ENCODE peak calls at places on chromosomes 12 and 14, in seven cellular contexts. G, H, V, B, O, Z and X are unnamed samples.

GRCh38 chr14:105532735-105533141 is 6.4 kb downstream of the TMEM121 start:
- DNase-seq in G (no peak), H (no peak), V (no peak), B (peak), O (peak), Z (peak), X (no peak)

GRCh38 chr14:75016815-75017214 is 14.1 kb downstream of the EIF2B2 start:
- DNase-seq in G (no peak), H (no peak), V (no peak), B (no peak), O (no peak), Z (no peak), X (no peak)

GRCh38 chr14:86541969-86542368 is 1012.0 kb downstream of the FLRT2 start:
- DNase-seq in G (no peak), H (no peak), V (no peak), B (no peak), O (no peak), Z (no peak), X (no peak)

GRCh38 chr12:27382126-27382795 is 49.6 kb downstream of the BMAL2 start:
- DNase-seq in G (no peak), H (peak), V (no peak), B (no peak), O (peak), Z (no peak), X (no peak)

GRCh38 chr12:52203126-52203921 is 11.5 kb upstream of the KRT80 start:
- DNase-seq in G (no peak), H (peak), V (peak), B (peak), O (no peak), Z (peak), X (peak)

GRCh38 chr14:101500681-101501080 is 60.6 kb upstream of the DIO3 start:
- DNase-seq in G (no peak), H (no peak), V (no peak), B (no peak), O (no peak), Z (no peak), X (peak)

GRCh38 chr14:77041837-77042557 is 13.5 kb upstream of the IRF2BPL start:
- DNase-seq in G (peak), H (peak), V (peak), B (no peak), O (peak), Z (no peak), X (no peak)

GRCh38 chr14:103312006-103312635 is 21.9 kb upstream of the EIF5 start:
- DNase-seq in G (no peak), H (no peak), V (no peak), B (no peak), O (no peak), Z (no peak), X (no peak)

GRCh38 chr14:54399560-54399959 is 2.8 kb downstream of the CDKN3 start:
- DNase-seq in G (no peak), H (no peak), V (no peak), B (no peak), O (no peak), Z (no peak), X (no peak)

GRCh38 chr12:111846016-111846415 is 4.0 kb downstream of the MAPKAPK5 start:
- DNase-seq in G (no peak), H (no peak), V (no peak), B (no peak), O (no peak), Z (no peak), X (no peak)

GRCh38 chr12:109878247-109878625 is 2.1 kb downstream of the GLTP start:
- DNase-seq in G (no peak), H (no peak), V (no peak), B (no peak), O (no peak), Z (no peak), X (no peak)

GRCh38 chr12:109525279-109525585 is 47.8 kb downstream of the UBE3B start:
- DNase-seq in G (no peak), H (no peak), V (no peak), B (no peak), O (no peak), Z (no peak), X (no peak)

GRCh38 chr12:26770239-26771070 is 62.5 kb downstream of the ITPR2 start:
- DNase-seq in G (no peak), H (no peak), V (no peak), B (no peak), O (no peak), Z (no peak), X (no peak)

GRCh38 chr12:120199025-120199424 is 1.9 kb downstream of the RPLP0 start:
- DNase-seq in G (no peak), H (no peak), V (no peak), B (no peak), O (no peak), Z (no peak), X (no peak)

GRCh38 chr12:57620245-57620935 is 9.2 kb downstream of the ARHGEF25 start:
- DNase-seq in G (no peak), H (no peak), V (no peak), B (peak), O (no peak), Z (no peak), X (no peak)

GRCh38 chr12:101829639-101830390 is 944 bp downstream of the GNPTAB start:
- DNase-seq in G (no peak), H (peak), V (no peak), B (no peak), O (no peak), Z (peak), X (no peak)

GRCh38 chr12:116759783-116760581 is 21.9 kb downstream of the RNFT2 start:
- DNase-seq in G (no peak), H (no peak), V (peak), B (no peak), O (no peak), Z (no peak), X (peak)

GRCh38 chr12:10190558-10191388 is 11.9 kb downstream of the TMEM52B start:
- DNase-seq in G (peak), H (peak), V (peak), B (peak), O (peak), Z (peak), X (peak)

GRCh38 chr12:80299976-80300375 is 144.1 kb upstream of the PTPRQ start:
- DNase-seq in G (no peak), H (no peak), V (no peak), B (peak), O (no peak), Z (no peak), X (no peak)

GRCh38 chr14:101705733-101706508 is 55.6 kb upstream of the PPP2R5C start:
- DNase-seq in G (no peak), H (peak), V (peak), B (no peak), O (peak), Z (no peak), X (peak)

GRCh38 chr12:120194534-120195395 is at the start of gene GCN1:
- DNase-seq in G (peak), H (peak), V (peak), B (peak), O (peak), Z (peak), X (peak)

GRCh38 chr12:19707948-19708409 is 268.7 kb downstream of the AEBP2 start:
- DNase-seq in G (peak), H (peak), V (no peak), B (no peak), O (peak), Z (no peak), X (no peak)

GRCh38 chr14:104401785-104402184 is 177.8 kb upstream of the C14orf180 start:
- DNase-seq in G (no peak), H (no peak), V (no peak), B (no peak), O (no peak), Z (no peak), X (no peak)